ENCODE peak calls at places on chromosomes 12 and 14, in five cellular contexts. L is stomach, D is foreskin fibroblast, F is AG09319, O is CD14-positive monocyte. G is an unnamed sample.
A peak's percentile ranks its signal among the peaks of the same experiment; 100 is the strongest.

GRCh38 chr12:50088577-50089335 is 3.6 kb downstream of the SMARCD1 start:
- DNase-seq in L (peak; percentile 68), D (no peak), F (no peak), O (no peak), G (no peak)

GRCh38 chr14:86625637-86626036 is 1095.7 kb downstream of the FLRT2 start:
- DNase-seq in L (no peak), D (no peak), F (no peak), O (no peak), G (no peak)

GRCh38 chr12:79162948-79163347 is 298.4 kb downstream of the SYT1 start:
- DNase-seq in L (no peak), D (no peak), F (no peak), O (no peak), G (no peak)

GRCh38 chr14:59847711-59848110 is 22.9 kb downstream of the RTN1 start:
- DNase-seq in L (no peak), D (no peak), F (no peak), O (no peak), G (no peak)

GRCh38 chr12:65100140-65100539 is 21.0 kb downstream of the WIF1 start:
- DNase-seq in L (no peak), D (peak; percentile 3), F (no peak), O (no peak), G (no peak)

GRCh38 chr12:128381961-128382360 is 115.0 kb downstream of the TMEM132C start:
- DNase-seq in L (no peak), D (no peak), F (no peak), O (no peak), G (no peak)

GRCh38 chr14:105226198-105226597 is 22.1 kb upstream of the BTBD6 start:
- DNase-seq in L (no peak), D (no peak), F (no peak), O (no peak), G (peak; percentile 44)

GRCh38 chr14:50362791-50363733 is 33.6 kb downstream of the CDKL1 start:
- DNase-seq in L (no peak), D (no peak), F (no peak), O (no peak), G (no peak)

GRCh38 chr14:37034410-37035285 is 137.8 kb downstream of the SLC25A21 start:
- DNase-seq in L (no peak), D (peak; percentile 24), F (peak; percentile 27), O (no peak), G (no peak)

GRCh38 chr14:88841741-88842140 is 17.3 kb downstream of the TTC8 start:
- DNase-seq in L (no peak), D (no peak), F (no peak), O (no peak), G (no peak)

GRCh38 chr12:113967368-113967767 is 1.2 kb upstream of the RBM19 start:
- DNase-seq in L (no peak), D (no peak), F (no peak), O (no peak), G (no peak)

GRCh38 chr14:50719911-50720759 is 52.0 kb upstream of the SAV1 start:
- DNase-seq in L (no peak), D (no peak), F (no peak), O (no peak), G (no peak)

GRCh38 chr14:106788534-106788933 is 1262.2 kb downstream of the TMEM121 start:
- DNase-seq in L (no peak), D (no peak), F (no peak), O (no peak), G (no peak)

GRCh38 chr14:84482256-84483071 is 1047.5 kb upstream of the FLRT2 start:
- DNase-seq in L (no peak), D (peak; percentile 34), F (no peak), O (no peak), G (no peak)

GRCh38 chr12:58443981-58444371 is 476.3 kb downstream of the LRIG3 start:
- DNase-seq in L (no peak), D (no peak), F (no peak), O (no peak), G (no peak)

GRCh38 chr12:100798799-100799198 is 4.2 kb downstream of the ANO4 start:
- DNase-seq in L (no peak), D (no peak), F (no peak), O (no peak), G (no peak)

GRCh38 chr12:93300611-93301021 is 77.1 kb upstream of the NUDT4 start:
- DNase-seq in L (no peak), D (no peak), F (no peak), O (no peak), G (no peak)

GRCh38 chr12:53062011-53062961 is 12.4 kb downstream of the TNS2 start:
- DNase-seq in L (no peak), D (no peak), F (no peak), O (no peak), G (peak; percentile 72)

GRCh38 chr14:75369506-75369905 is 58.3 kb upstream of the JDP2 start:
- DNase-seq in L (no peak), D (no peak), F (no peak), O (no peak), G (no peak)

GRCh38 chr14:34368971-34369665 is 92.9 kb downstream of the SPTSSA start:
- DNase-seq in L (no peak), D (no peak), F (no peak), O (no peak), G (no peak)

GRCh38 chr14:50233335-50234250 is 2.2 kb upstream of the SOS2 start:
- DNase-seq in L (no peak), D (no peak), F (no peak), O (no peak), G (no peak)

GRCh38 chr12:6563448-6564050 is 4.5 kb downstream of the NOP2 start:
- DNase-seq in L (peak; percentile 65), D (peak; percentile 27), F (no peak), O (no peak), G (peak; percentile 68)

GRCh38 chr12:101343893-101344292 is 63.7 kb downstream of the ARL1 start:
- DNase-seq in L (no peak), D (no peak), F (no peak), O (no peak), G (no peak)

GRCh38 chr12:119169150-119169549 is 9.6 kb upstream of the HSPB8 start:
- DNase-seq in L (no peak), D (no peak), F (no peak), O (no peak), G (no peak)

GRCh38 chr14:105864116-105864515 is 337.7 kb downstream of the TMEM121 start:
- DNase-seq in L (no peak), D (no peak), F (no peak), O (no peak), G (no peak)

GRCh38 chr14:102583726-102584125 is 8.7 kb upstream of the RCOR1 start:
- DNase-seq in L (no peak), D (no peak), F (no peak), O (no peak), G (no peak)

GRCh38 chr14:32331227-32331597 is 2.1 kb downstream of the AKAP6 start:
- DNase-seq in L (no peak), D (no peak), F (no peak), O (no peak), G (no peak)

GRCh38 chr12:44930972-44931600 is 55.0 kb upstream of the NELL2 start:
- DNase-seq in L (no peak), D (peak; percentile 22), F (peak; percentile 14), O (no peak), G (no peak)

GRCh38 chr12:50246873-50247612 is 36.3 kb downstream of the LIMA1 start:
- DNase-seq in L (peak; percentile 80), D (peak; percentile 99), F (peak; percentile 87), O (no peak), G (peak; percentile 91)

GRCh38 chr12:22658214-22658613 is 33.2 kb downstream of the ETNK1 start:
- DNase-seq in L (no peak), D (peak; percentile 65), F (no peak), O (no peak), G (no peak)

GRCh38 chr14:25237845-25238244 is 187.9 kb upstream of the STXBP6 start:
- DNase-seq in L (no peak), D (no peak), F (no peak), O (no peak), G (no peak)

GRCh38 chr12:26135010-26135420 is 10.2 kb upstream of the BHLHE41 start:
- DNase-seq in L (peak; percentile 60), D (no peak), F (no peak), O (no peak), G (peak; percentile 95)

GRCh38 chr14:63867926-63868921 is 15.4 kb downstream of the SYNE2 start:
- DNase-seq in L (no peak), D (no peak), F (no peak), O (no peak), G (no peak)

GRCh38 chr12:95396849-95397498 is 77.0 kb upstream of the METAP2 start:
- DNase-seq in L (no peak), D (peak; percentile 62), F (no peak), O (no peak), G (no peak)

GRCh38 chr14:106766145-106766544 is 1239.8 kb downstream of the TMEM121 start:
- DNase-seq in L (no peak), D (no peak), F (no peak), O (no peak), G (no peak)

GRCh38 chr12:131407221-131408035 is 303.5 kb upstream of the SFSWAP start:
- DNase-seq in L (no peak), D (no peak), F (no peak), O (no peak), G (no peak)

DNA sequence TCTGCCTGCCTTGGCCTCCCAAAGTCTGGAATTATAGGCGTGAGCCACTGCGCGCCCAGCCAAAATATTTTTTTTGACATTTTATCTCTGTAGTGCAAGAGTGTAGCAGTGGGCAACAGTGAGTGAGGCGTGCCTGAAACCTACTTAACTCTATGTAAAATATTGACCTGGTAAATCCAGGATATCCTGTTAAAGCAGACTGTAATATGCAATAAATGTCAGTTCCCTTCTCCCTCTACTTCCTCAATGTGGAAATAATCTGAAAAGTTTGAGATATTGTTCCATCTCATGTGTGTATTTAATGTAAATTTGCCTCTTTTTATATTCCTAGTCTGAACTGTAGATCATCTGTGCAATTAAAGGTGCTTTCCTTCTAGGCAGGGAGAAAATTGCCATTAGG is 9.5 kb upstream of the CDK17 start:
- DNase-seq in L (no peak), D (no peak), F (no peak), O (no peak), G (no peak)
- TF ChIP-seq CTCF in L (no peak), D (no peak), F (no peak), O (no peak), G (no peak)

GRCh38 chr14:74084277-74085046 is at the start of the genes ALDH6A1 and LIN52:
- DNase-seq in L (peak; percentile 99), D (peak; percentile 100), F (peak; percentile 100), O (peak; percentile 99), G (peak; percentile 100)
- TF ChIP-seq CTCF in L (no peak), D (no peak), F (no peak), O (peak; percentile 6), G (no peak)

GRCh38 chr12:111673503-111673902 is 12.3 kb downstream of the BRAP start:
- DNase-seq in L (no peak), D (peak; percentile 20), F (peak; percentile 8), O (no peak), G (no peak)
- TF ChIP-seq CTCF in L (no peak), D (peak; percentile 54), F (peak; percentile 62), O (peak; percentile 24), G (peak; percentile 31)

DNA sequence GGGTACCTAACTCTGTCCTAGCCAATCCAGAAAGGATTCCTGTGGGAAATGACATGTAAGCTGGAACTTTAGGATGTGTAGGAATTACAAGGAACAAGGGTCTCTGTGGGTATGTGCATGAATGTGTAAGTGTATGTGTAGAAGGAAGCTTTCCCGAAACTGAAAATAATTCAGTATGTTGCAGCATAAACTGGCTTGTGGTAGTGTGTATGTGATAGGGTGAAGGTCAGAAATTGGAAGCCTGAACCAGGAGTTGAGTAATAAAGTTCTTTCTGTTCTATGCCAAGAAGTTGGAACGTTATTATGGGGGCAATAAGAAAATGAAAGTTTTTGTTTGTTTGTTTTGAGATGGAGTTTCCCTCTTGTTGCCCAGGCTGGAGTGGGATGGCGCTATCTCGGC is 323.1 kb upstream of the KITLG start:
- DNase-seq in L (no peak), D (no peak), F (no peak), O (no peak), G (no peak)
- TF ChIP-seq CTCF in L (no peak), D (no peak), F (no peak), O (no peak), G (no peak)

G was measured in kidney.